ENCODE peak calls at places on chromosomes 1 and 21, in six cellular contexts. One of them, this sample, is unnamed.

GRCh38 chr1:94783342-94784264 is 36.6 kb upstream of the SLC44A3 start:
- DNase-seq in stimulated activated CD4-positive, alpha-beta T cell treated with anti-CD3 and anti-CD28 coated beads, Interleukin-2, amount 100 ng/mL, for 48 hours: no peak
- DNase-seq in astrocyte of the spinal cord: peak
- DNase-seq in IMR-90: peak
- DNase-seq in Jurkat, Clone E6-1: no peak
- DNase-seq in HAP-1: no peak
- DNase-seq in this sample: no peak

GRCh38 chr1:226312065-226312464 is 3.1 kb upstream of the LIN9 start:
- DNase-seq in stimulated activated CD4-positive, alpha-beta T cell treated with anti-CD3 and anti-CD28 coated beads, Interleukin-2, amount 100 ng/mL, for 48 hours: no peak
- DNase-seq in astrocyte of the spinal cord: no peak
- DNase-seq in IMR-90: no peak
- DNase-seq in Jurkat, Clone E6-1: no peak
- DNase-seq in HAP-1: no peak
- DNase-seq in this sample: no peak

GRCh38 chr1:63784083-63784482 is 10.3 kb downstream of the ROR1 start:
- DNase-seq in stimulated activated CD4-positive, alpha-beta T cell treated with anti-CD3 and anti-CD28 coated beads, Interleukin-2, amount 100 ng/mL, for 48 hours: no peak
- DNase-seq in astrocyte of the spinal cord: no peak
- DNase-seq in IMR-90: no peak
- DNase-seq in Jurkat, Clone E6-1: no peak
- DNase-seq in HAP-1: no peak
- DNase-seq in this sample: no peak

GRCh38 chr1:221735976-221736375 is 5.9 kb downstream of the DUSP10 start:
- DNase-seq in stimulated activated CD4-positive, alpha-beta T cell treated with anti-CD3 and anti-CD28 coated beads, Interleukin-2, amount 100 ng/mL, for 48 hours: no peak
- DNase-seq in astrocyte of the spinal cord: no peak
- DNase-seq in IMR-90: no peak
- DNase-seq in Jurkat, Clone E6-1: no peak
- DNase-seq in HAP-1: no peak
- DNase-seq in this sample: no peak

GRCh38 chr1:6273380-6273891 is 12.5 kb upstream of the GPR153 start:
- DNase-seq in stimulated activated CD4-positive, alpha-beta T cell treated with anti-CD3 and anti-CD28 coated beads, Interleukin-2, amount 100 ng/mL, for 48 hours: no peak
- DNase-seq in astrocyte of the spinal cord: peak
- DNase-seq in IMR-90: peak
- DNase-seq in Jurkat, Clone E6-1: no peak
- DNase-seq in HAP-1: peak
- DNase-seq in this sample: no peak

GRCh38 chr1:232880354-232880753 is 70.1 kb upstream of the NTPCR start:
- DNase-seq in stimulated activated CD4-positive, alpha-beta T cell treated with anti-CD3 and anti-CD28 coated beads, Interleukin-2, amount 100 ng/mL, for 48 hours: no peak
- DNase-seq in astrocyte of the spinal cord: peak
- DNase-seq in IMR-90: peak
- DNase-seq in Jurkat, Clone E6-1: no peak
- DNase-seq in HAP-1: peak
- DNase-seq in this sample: no peak

GRCh38 chr21:23887709-23888303 is 1719.5 kb downstream of the MRPL39 start:
- DNase-seq in stimulated activated CD4-positive, alpha-beta T cell treated with anti-CD3 and anti-CD28 coated beads, Interleukin-2, amount 100 ng/mL, for 48 hours: peak
- DNase-seq in astrocyte of the spinal cord: no peak
- DNase-seq in IMR-90: no peak
- DNase-seq in Jurkat, Clone E6-1: peak
- DNase-seq in HAP-1: no peak
- DNase-seq in this sample: no peak

GRCh38 chr1:93607814-93608187 is 73.8 kb downstream of the BCAR3 start:
- DNase-seq in stimulated activated CD4-positive, alpha-beta T cell treated with anti-CD3 and anti-CD28 coated beads, Interleukin-2, amount 100 ng/mL, for 48 hours: peak
- DNase-seq in astrocyte of the spinal cord: peak
- DNase-seq in IMR-90: peak
- DNase-seq in Jurkat, Clone E6-1: no peak
- DNase-seq in HAP-1: no peak
- DNase-seq in this sample: no peak

GRCh38 chr1:93222987-93223675 is 42.6 kb downstream of the CCDC18 start:
- DNase-seq in stimulated activated CD4-positive, alpha-beta T cell treated with anti-CD3 and anti-CD28 coated beads, Interleukin-2, amount 100 ng/mL, for 48 hours: no peak
- DNase-seq in astrocyte of the spinal cord: no peak
- DNase-seq in IMR-90: no peak
- DNase-seq in Jurkat, Clone E6-1: no peak
- DNase-seq in HAP-1: no peak
- DNase-seq in this sample: no peak

GRCh38 chr1:203324103-203325003 is 19.0 kb downstream of the BTG2 start:
- DNase-seq in stimulated activated CD4-positive, alpha-beta T cell treated with anti-CD3 and anti-CD28 coated beads, Interleukin-2, amount 100 ng/mL, for 48 hours: no peak
- DNase-seq in astrocyte of the spinal cord: no peak
- DNase-seq in IMR-90: no peak
- DNase-seq in Jurkat, Clone E6-1: peak
- DNase-seq in HAP-1: no peak
- DNase-seq in this sample: no peak

GRCh38 chr1:3061566-3061965 is 7.4 kb upstream of the PRDM16 start:
- DNase-seq in stimulated activated CD4-positive, alpha-beta T cell treated with anti-CD3 and anti-CD28 coated beads, Interleukin-2, amount 100 ng/mL, for 48 hours: no peak
- DNase-seq in astrocyte of the spinal cord: no peak
- DNase-seq in IMR-90: no peak
- DNase-seq in Jurkat, Clone E6-1: no peak
- DNase-seq in HAP-1: no peak
- DNase-seq in this sample: no peak

GRCh38 chr1:233319272-233319671 is 8.3 kb upstream of the MAP3K21 start:
- DNase-seq in stimulated activated CD4-positive, alpha-beta T cell treated with anti-CD3 and anti-CD28 coated beads, Interleukin-2, amount 100 ng/mL, for 48 hours: no peak
- DNase-seq in astrocyte of the spinal cord: no peak
- DNase-seq in IMR-90: no peak
- DNase-seq in Jurkat, Clone E6-1: no peak
- DNase-seq in HAP-1: no peak
- DNase-seq in this sample: no peak

GRCh38 chr1:225156254-225156653 is 226.8 kb downstream of the DNAH14 start:
- DNase-seq in stimulated activated CD4-positive, alpha-beta T cell treated with anti-CD3 and anti-CD28 coated beads, Interleukin-2, amount 100 ng/mL, for 48 hours: no peak
- DNase-seq in astrocyte of the spinal cord: peak
- DNase-seq in IMR-90: no peak
- DNase-seq in Jurkat, Clone E6-1: peak
- DNase-seq in HAP-1: no peak
- DNase-seq in this sample: no peak

GRCh38 chr1:60345621-60346020 is 272.1 kb upstream of the C1orf87 start:
- DNase-seq in stimulated activated CD4-positive, alpha-beta T cell treated with anti-CD3 and anti-CD28 coated beads, Interleukin-2, amount 100 ng/mL, for 48 hours: no peak
- DNase-seq in astrocyte of the spinal cord: peak
- DNase-seq in IMR-90: no peak
- DNase-seq in Jurkat, Clone E6-1: no peak
- DNase-seq in HAP-1: no peak
- DNase-seq in this sample: no peak

GRCh38 chr1:168243200-168243599 is 17.4 kb downstream of the SFT2D2 start:
- DNase-seq in stimulated activated CD4-positive, alpha-beta T cell treated with anti-CD3 and anti-CD28 coated beads, Interleukin-2, amount 100 ng/mL, for 48 hours: no peak
- DNase-seq in astrocyte of the spinal cord: no peak
- DNase-seq in IMR-90: no peak
- DNase-seq in Jurkat, Clone E6-1: no peak
- DNase-seq in HAP-1: no peak
- DNase-seq in this sample: no peak

GRCh38 chr1:9006956-9007615 is 19.1 kb downstream of the SLC2A7 start:
- DNase-seq in stimulated activated CD4-positive, alpha-beta T cell treated with anti-CD3 and anti-CD28 coated beads, Interleukin-2, amount 100 ng/mL, for 48 hours: no peak
- DNase-seq in astrocyte of the spinal cord: no peak
- DNase-seq in IMR-90: no peak
- DNase-seq in Jurkat, Clone E6-1: no peak
- DNase-seq in HAP-1: no peak
- DNase-seq in this sample: no peak

GRCh38 chr1:42682739-42683529 is 716 bp downstream of the YBX1 start:
- DNase-seq in stimulated activated CD4-positive, alpha-beta T cell treated with anti-CD3 and anti-CD28 coated beads, Interleukin-2, amount 100 ng/mL, for 48 hours: peak
- DNase-seq in astrocyte of the spinal cord: peak
- DNase-seq in IMR-90: peak
- DNase-seq in Jurkat, Clone E6-1: peak
- DNase-seq in HAP-1: peak
- DNase-seq in this sample: peak

GRCh38 chr1:236558069-236558468 is 34.3 kb downstream of the LGALS8 start:
- DNase-seq in stimulated activated CD4-positive, alpha-beta T cell treated with anti-CD3 and anti-CD28 coated beads, Interleukin-2, amount 100 ng/mL, for 48 hours: no peak
- DNase-seq in astrocyte of the spinal cord: no peak
- DNase-seq in IMR-90: no peak
- DNase-seq in Jurkat, Clone E6-1: no peak
- DNase-seq in HAP-1: no peak
- DNase-seq in this sample: no peak

GRCh38 chr1:230632273-230632873 is 9.9 kb upstream of the COG2 start:
- DNase-seq in stimulated activated CD4-positive, alpha-beta T cell treated with anti-CD3 and anti-CD28 coated beads, Interleukin-2, amount 100 ng/mL, for 48 hours: no peak
- DNase-seq in astrocyte of the spinal cord: no peak
- DNase-seq in IMR-90: peak
- DNase-seq in Jurkat, Clone E6-1: no peak
- DNase-seq in HAP-1: peak
- DNase-seq in this sample: peak

GRCh38 chr1:201504179-201504631 is 2.7 kb downstream of the CSRP1 start:
- DNase-seq in stimulated activated CD4-positive, alpha-beta T cell treated with anti-CD3 and anti-CD28 coated beads, Interleukin-2, amount 100 ng/mL, for 48 hours: no peak
- DNase-seq in astrocyte of the spinal cord: no peak
- DNase-seq in IMR-90: peak
- DNase-seq in Jurkat, Clone E6-1: no peak
- DNase-seq in HAP-1: no peak
- DNase-seq in this sample: no peak

GRCh38 chr1:185776521-185776920 is 42.3 kb downstream of the HMCN1 start:
- DNase-seq in stimulated activated CD4-positive, alpha-beta T cell treated with anti-CD3 and anti-CD28 coated beads, Interleukin-2, amount 100 ng/mL, for 48 hours: no peak
- DNase-seq in astrocyte of the spinal cord: no peak
- DNase-seq in IMR-90: peak
- DNase-seq in Jurkat, Clone E6-1: no peak
- DNase-seq in HAP-1: no peak
- DNase-seq in this sample: no peak

GRCh38 chr1:202283379-202283844 is 58.3 kb downstream of the UBE2T start:
- DNase-seq in stimulated activated CD4-positive, alpha-beta T cell treated with anti-CD3 and anti-CD28 coated beads, Interleukin-2, amount 100 ng/mL, for 48 hours: no peak
- DNase-seq in astrocyte of the spinal cord: peak
- DNase-seq in IMR-90: peak
- DNase-seq in Jurkat, Clone E6-1: peak
- DNase-seq in HAP-1: peak
- DNase-seq in this sample: no peak

GRCh38 chr1:102852583-102852982 is 255.7 kb downstream of the COL11A1 start:
- DNase-seq in stimulated activated CD4-positive, alpha-beta T cell treated with anti-CD3 and anti-CD28 coated beads, Interleukin-2, amount 100 ng/mL, for 48 hours: no peak
- DNase-seq in astrocyte of the spinal cord: no peak
- DNase-seq in IMR-90: peak
- DNase-seq in Jurkat, Clone E6-1: no peak
- DNase-seq in HAP-1: no peak
- DNase-seq in this sample: no peak

This sample was measured in neuronal stem cell.